ENCODE peak calls at places on chromosome 17, in eight cellular contexts. N, T, V, J, U, S, O and M are unnamed samples.

GRCh38 chr17:65058615-65059014 is 2.1 kb upstream of the GNA13 start:
- DNase-seq in U (no peak), O (no peak), V (no peak), T (no peak), J (no peak), N (no peak), S (no peak), M (no peak)

GRCh38 chr17:32659419-32659842 is 172.6 kb downstream of the CDK5R1 start:
- DNase-seq in S (peak; percentile 65), O (peak; percentile 64), U (peak; percentile 45), T (peak; percentile 15), N (peak; percentile 85), J (peak; percentile 68), V (peak; percentile 88), M (peak; percentile 71)

GRCh38 chr17:27452828-27453227 is 3.4 kb upstream of the KSR1 start:
- DNase-seq in V (no peak), J (no peak), U (no peak), S (no peak), O (no peak), N (no peak), T (no peak), M (no peak)

GRCh38 chr17:44007346-44008204 is 3.2 kb downstream of the NAGS start:
- DNase-seq in S (peak; percentile 48), U (no peak), O (peak; percentile 38), V (no peak), T (peak; percentile 44), J (no peak), N (peak; percentile 41), M (no peak)

GRCh38 chr17:73387746-73388577 is 76.2 kb upstream of the CDC42EP4 start:
- DNase-seq in N (peak; percentile 80), O (peak; percentile 30), U (no peak), S (no peak), J (no peak), T (no peak), V (no peak), M (no peak)

GRCh38 chr17:60139438-60140285 is 10.1 kb upstream of the CA4 start:
- DNase-seq in T (no peak), U (peak; percentile 67), N (peak; percentile 86), J (peak; percentile 73), O (peak; percentile 61), S (peak; percentile 39), V (no peak), M (peak; percentile 83)

GRCh38 chr17:82287849-82288601 is 14.5 kb upstream of the CSNK1D start:
- DNase-seq in J (no peak), O (peak; percentile 85), N (no peak), V (no peak), U (no peak), T (peak; percentile 79), S (peak; percentile 99), M (peak; percentile 66)

GRCh38 chr17:80622170-80622466 is 77.5 kb downstream of the RPTOR start:
- DNase-seq in T (no peak), O (no peak), U (no peak), N (no peak), S (no peak), V (no peak), J (no peak), M (no peak)

GRCh38 chr17:36069131-36069530 is 5.1 kb downstream of the CCL18 start:
- DNase-seq in V (no peak), N (no peak), S (no peak), O (no peak), J (no peak), U (no peak), T (no peak), M (no peak)

GRCh38 chr17:16199093-16199492 is 16.2 kb downstream of the NCOR1 start:
- DNase-seq in V (no peak), S (no peak), O (no peak), U (no peak), N (no peak), J (no peak), T (no peak), M (no peak)

GRCh38 chr17:74455025-74455585 is 11.3 kb upstream of the CD300A start:
- DNase-seq in N (no peak), J (no peak), V (no peak), T (no peak), S (no peak), U (no peak), O (no peak), M (no peak)

GRCh38 chr17:48551206-48551597 is 6.3 kb upstream of the HOXB2 start:
- DNase-seq in O (no peak), N (no peak), U (no peak), J (no peak), T (no peak), V (no peak), S (no peak), M (no peak)

GRCh38 chr17:44069974-44070454 is 521 bp upstream of the G6PC3 start:
- DNase-seq in N (peak; percentile 36), J (peak; percentile 19), O (no peak), V (no peak), T (no peak), S (peak; percentile 49), U (no peak), M (peak; percentile 68)

GRCh38 chr17:37239690-37240344 is 136.0 kb upstream of the C17orf78 start:
- DNase-seq in V (peak; percentile 49), J (no peak), S (peak; percentile 13), O (no peak), N (peak; percentile 47), T (no peak), U (no peak), M (peak; percentile 30)

GRCh38 chr17:13490427-13490826 is 111.3 kb downstream of the HS3ST3A1 start:
- DNase-seq in T (no peak), S (peak; percentile 28), N (no peak), O (no peak), V (no peak), J (no peak), U (no peak), M (no peak)

GRCh38 chr17:73363788-73364522 is 52.2 kb upstream of the CDC42EP4 start:
- DNase-seq in T (no peak), J (no peak), N (no peak), U (no peak), V (no peak), O (no peak), S (no peak), M (no peak)

GRCh38 chr17:74448774-74449173 is 16.9 kb downstream of the GPRC5C start:
- DNase-seq in V (no peak), O (no peak), J (no peak), N (no peak), T (no peak), U (no peak), S (no peak), M (no peak)

GRCh38 chr17:49454050-49454449 is 39.4 kb upstream of the PHB1 start:
- DNase-seq in V (no peak), T (peak; percentile 82), N (peak; percentile 62), S (peak; percentile 80), O (peak; percentile 45), U (no peak), J (no peak), M (no peak)

GRCh38 chr17:30950669-30951399 is 20.0 kb upstream of the RNF135 start:
- DNase-seq in S (peak; percentile 48), U (no peak), O (peak; percentile 65), T (peak; percentile 32), V (peak; percentile 49), N (peak; percentile 76), J (no peak), M (no peak)

GRCh38 chr17:39818282-39819000 is 45.7 kb downstream of the IKZF3 start:
- DNase-seq in N (no peak), S (no peak), T (no peak), U (no peak), O (no peak), V (no peak), J (no peak), M (no peak)